ENCODE peak calls at places on chromosomes 1 and 21, in eight cellular contexts. U is GM12865, F is AG10803, H is breast epithelium, X is uterus, J is IMR-90, I is stomach, P is Peyer's patch. Q is an unnamed sample.

GRCh38 chr1:3013371-3014038 is 7.8 kb upstream of the ACTRT2 start:
- DNase-seq in F (no peak), U (no peak), I (no peak), P (no peak), H (no peak), X (no peak), J (no peak), Q (no peak)

GRCh38 chr1:78038071-78038470 is 7.7 kb upstream of the GIPC2 start:
- DNase-seq in P (no peak), X (no peak), I (no peak), F (peak), U (no peak), J (peak), H (no peak), Q (no peak)

GRCh38 chr1:71967670-71968069 is 314.7 kb downstream of the NEGR1 start:
- DNase-seq in J (no peak), H (no peak), P (no peak), U (peak), X (no peak), I (no peak), F (no peak), Q (no peak)

GRCh38 chr1:62040450-62040849 is 154.2 kb upstream of the L1TD1 start:
- DNase-seq in I (no peak), H (no peak), F (no peak), U (no peak), X (no peak), P (no peak), J (no peak), Q (no peak)

GRCh38 chr21:41235214-41235613 is 67.3 kb downstream of the BACE2 start:
- DNase-seq in P (no peak), F (no peak), H (no peak), I (no peak), U (no peak), X (no peak), J (no peak), Q (no peak)

GRCh38 chr1:54968581-54968980 is 11.8 kb upstream of the TMEM61 start:
- DNase-seq in U (no peak), J (no peak), H (no peak), I (peak), P (no peak), X (no peak), F (peak), Q (no peak)

GRCh38 chr1:203526572-203526971 is 32.6 kb downstream of the OPTC start:
- DNase-seq in H (no peak), I (no peak), P (no peak), F (no peak), U (no peak), X (no peak), J (no peak), Q (no peak)

GRCh38 chr1:111952258-111952657 is 37.2 kb downstream of the KCND3 start:
- DNase-seq in P (no peak), U (no peak), H (no peak), F (no peak), J (no peak), X (no peak), I (no peak), Q (no peak)

GRCh38 chr1:203572134-203572625 is 54.5 kb upstream of the ATP2B4 start:
- DNase-seq in J (peak), F (peak), X (peak), U (no peak), I (no peak), H (no peak), P (no peak), Q (no peak)

GRCh38 chr1:8473892-8474300 is 156.0 kb downstream of the SLC45A1 start:
- DNase-seq in I (no peak), J (no peak), P (no peak), X (no peak), U (no peak), H (no peak), F (no peak), Q (no peak)

GRCh38 chr1:184489908-184490307 is 103.1 kb downstream of the C1orf21 start:
- DNase-seq in H (no peak), J (no peak), I (no peak), U (no peak), X (no peak), F (no peak), P (no peak), Q (no peak)

GRCh38 chr1:59375321-59376220 is 78.7 kb downstream of the FGGY start:
- DNase-seq in H (no peak), F (peak), P (no peak), X (no peak), U (no peak), J (peak), I (no peak), Q (peak)

GRCh38 chr1:8377382-8377928 is 59.5 kb downstream of the SLC45A1 start:
- DNase-seq in I (no peak), U (no peak), P (no peak), X (peak), H (no peak), J (no peak), F (no peak), Q (no peak)

GRCh38 chr21:29943885-29944284 is 4.1 kb upstream of the GRIK1 start:
- DNase-seq in X (no peak), F (no peak), I (no peak), H (no peak), P (no peak), J (no peak), U (peak), Q (no peak)

GRCh38 chr1:202951437-202951836 is 6.7 kb downstream of the ADIPOR1 start:
- DNase-seq in X (no peak), F (peak), U (no peak), J (no peak), I (no peak), P (no peak), H (no peak), Q (no peak)

GRCh38 chr1:234072793-234073192 is 168.3 kb downstream of the SLC35F3 start:
- DNase-seq in H (no peak), X (no peak), J (no peak), I (no peak), U (no peak), P (no peak), F (no peak), Q (no peak)

GRCh38 chr1:224700915-224701531 is 84.9 kb downstream of the CNIH3 start:
- DNase-seq in H (no peak), F (peak), I (no peak), U (peak), P (no peak), J (peak), X (no peak), Q (no peak)

GRCh38 chr1:185541861-185542260 is 192.3 kb upstream of the HMCN1 start:
- DNase-seq in U (no peak), P (no peak), H (no peak), I (no peak), X (no peak), J (peak), F (peak), Q (no peak)

GRCh38 chr1:94757931-94758330 is 62.2 kb upstream of the SLC44A3 start:
- DNase-seq in J (no peak), I (no peak), H (peak), X (peak), U (no peak), F (no peak), P (no peak), Q (no peak)

GRCh38 chr21:38488640-38489282 is 9.5 kb downstream of the ERG start:
- DNase-seq in U (no peak), X (no peak), F (no peak), P (no peak), I (no peak), J (no peak), H (no peak), Q (no peak)

GRCh38 chr1:232166942-232167341 is 463.0 kb downstream of the SIPA1L2 start:
- DNase-seq in P (no peak), F (no peak), I (no peak), U (no peak), H (no peak), J (no peak), X (no peak), Q (no peak)

GRCh38 chr1:229509576-229509975 is 1.4 kb upstream of the NUP133 start:
- DNase-seq in U (no peak), P (no peak), F (no peak), J (peak), X (no peak), I (no peak), H (no peak), Q (no peak)

GRCh38 chr1:150543500-150544143 is 5.6 kb upstream of the ADAMTSL4 start:
- DNase-seq in H (no peak), U (no peak), P (no peak), F (peak), I (no peak), X (no peak), J (no peak), Q (no peak)

GRCh38 chr1:20278692-20279130 is 12.0 kb upstream of the VWA5B1 start:
- DNase-seq in J (no peak), F (no peak), H (no peak), P (no peak), I (no peak), X (no peak), U (no peak), Q (no peak)

GRCh38 chr1:238061967-238062613 is 171.4 kb upstream of the ZP4 start:
- DNase-seq in U (peak), I (no peak), X (no peak), H (no peak), J (peak), F (no peak), P (no peak), Q (peak)

GRCh38 chr1:8127201-8127641 is 101.1 kb upstream of the ERRFI1 start:
- DNase-seq in I (no peak), P (no peak), U (no peak), J (peak), F (no peak), H (no peak), X (no peak), Q (no peak)

GRCh38 chr1:95339377-95339776 is 105.4 kb downstream of the RWDD3 start:
- DNase-seq in X (no peak), H (no peak), F (no peak), P (no peak), J (no peak), I (no peak), U (no peak), Q (no peak)

GRCh38 chr1:39988618-39989343 is 33.8 kb downstream of the MFSD2A start:
- DNase-seq in P (no peak), I (peak), F (no peak), H (peak), U (no peak), X (no peak), J (peak), Q (no peak)

GRCh38 chr1:234515821-234516241 is 36.9 kb upstream of the TARBP1 start:
- DNase-seq in J (peak), H (no peak), I (no peak), F (peak), X (no peak), P (no peak), U (no peak), Q (peak)

GRCh38 chr1:60984066-60984799 is 98.1 kb upstream of the NFIA start:
- DNase-seq in F (peak), X (peak), U (no peak), I (no peak), J (peak), H (peak), P (no peak), Q (no peak)

GRCh38 chr1:44621841-44622286 is 52.4 kb downstream of the TMEM53 start:
- DNase-seq in P (no peak), I (no peak), X (no peak), J (peak), F (peak), U (no peak), H (no peak), Q (no peak)

GRCh38 chr1:10179751-10180150 is 30.6 kb upstream of the KIF1B start:
- DNase-seq in X (no peak), J (no peak), F (no peak), I (no peak), H (no peak), U (no peak), P (no peak), Q (no peak)

GRCh38 chr1:236082511-236082910 is 17.6 kb upstream of the NID1 start:
- DNase-seq in J (no peak), H (no peak), U (no peak), F (no peak), P (no peak), X (no peak), I (no peak), Q (no peak)

GRCh38 chr1:243946946-243947345 is 96.9 kb upstream of the AKT3 start:
- DNase-seq in I (no peak), F (no peak), P (no peak), J (no peak), H (no peak), U (peak), X (no peak), Q (no peak)

GRCh38 chr1:27374687-27375086 is at the start of gene FCN3:
- DNase-seq in F (no peak), I (no peak), P (no peak), H (no peak), J (no peak), U (no peak), X (no peak), Q (no peak)

GRCh38 chr1:231748744-231749143 is 122.2 kb downstream of the DISC1 start:
- DNase-seq in I (no peak), H (no peak), J (peak), X (no peak), U (no peak), F (no peak), P (no peak), Q (no peak)

GRCh38 chr1:112935474-112936289 is 20.3 kb downstream of the SLC16A1 start:
- DNase-seq in X (no peak), H (no peak), I (no peak), U (no peak), J (peak), F (peak), P (no peak), Q (peak)

GRCh38 chr1:157968951-157969350 is 24.5 kb upstream of the KIRREL1 start:
- DNase-seq in X (peak), P (no peak), H (no peak), J (peak), F (peak), U (no peak), I (no peak), Q (peak)

GRCh38 chr1:210344706-210345105 is 16.0 kb downstream of the HHAT start:
- DNase-seq in J (no peak), F (no peak), H (no peak), P (no peak), X (no peak), U (no peak), I (no peak), Q (no peak)

GRCh38 chr1:110619412-110620249 is 13.5 kb upstream of the KCNA2 start:
- DNase-seq in P (peak), U (peak), F (peak), H (peak), I (peak), J (peak), X (peak), Q (no peak)
- H3K4me3 ChIP-seq in P (peak), U (peak), F (no peak), H (peak), I (peak), J (no peak), X (no peak), Q (no peak)

GRCh38 chr21:45555557-45556301 is 13.5 kb upstream of the SLC19A1 start:
- DNase-seq in F (peak), X (peak), U (peak), P (peak), I (peak), H (peak), J (peak), Q (peak)
- TF ChIP-seq CTCF in F (peak), X (peak), U (peak), P (peak), I (peak), H (peak), J (peak), Q (peak)

GRCh38 chr1:36864182-36865079 is 169.9 kb downstream of the GRIK3 start:
- DNase-seq in F (no peak), J (no peak), X (no peak), U (peak), P (no peak), H (no peak), I (no peak), Q (no peak)
- H3K4me3 ChIP-seq in F (no peak), J (no peak), X (no peak), U (no peak), P (no peak), H (no peak), I (no peak), Q (no peak)

GRCh38 chr1:29396438-29397255 is 160.3 kb downstream of the PTPRU start:
- DNase-seq in J (peak), H (no peak), I (no peak), X (no peak), F (peak), U (no peak), P (no peak), Q (no peak)
- TF ChIP-seq CTCF in J (peak), H (no peak), I (no peak), X (no peak), F (peak), U (no peak), P (no peak), Q (peak)

GRCh38 chr1:6401673-6402072 is 8.1 kb upstream of the ACOT7 start:
- DNase-seq in P (no peak), J (no peak), I (no peak), H (no peak), F (no peak), U (no peak), X (no peak), Q (no peak)
- H3K4me3 ChIP-seq in P (no peak), J (no peak), I (no peak), H (no peak), F (no peak), U (no peak), X (no peak), Q (no peak)

GRCh38 chr1:154485106-154485505 is 16.9 kb upstream of the TDRD10 start:
- DNase-seq in U (no peak), P (no peak), H (no peak), J (no peak), F (no peak), I (peak), X (peak), Q (no peak)
- TF ChIP-seq CTCF in U (no peak), P (no peak), H (no peak), J (no peak), F (no peak), I (no peak), X (no peak), Q (no peak)

DNA sequence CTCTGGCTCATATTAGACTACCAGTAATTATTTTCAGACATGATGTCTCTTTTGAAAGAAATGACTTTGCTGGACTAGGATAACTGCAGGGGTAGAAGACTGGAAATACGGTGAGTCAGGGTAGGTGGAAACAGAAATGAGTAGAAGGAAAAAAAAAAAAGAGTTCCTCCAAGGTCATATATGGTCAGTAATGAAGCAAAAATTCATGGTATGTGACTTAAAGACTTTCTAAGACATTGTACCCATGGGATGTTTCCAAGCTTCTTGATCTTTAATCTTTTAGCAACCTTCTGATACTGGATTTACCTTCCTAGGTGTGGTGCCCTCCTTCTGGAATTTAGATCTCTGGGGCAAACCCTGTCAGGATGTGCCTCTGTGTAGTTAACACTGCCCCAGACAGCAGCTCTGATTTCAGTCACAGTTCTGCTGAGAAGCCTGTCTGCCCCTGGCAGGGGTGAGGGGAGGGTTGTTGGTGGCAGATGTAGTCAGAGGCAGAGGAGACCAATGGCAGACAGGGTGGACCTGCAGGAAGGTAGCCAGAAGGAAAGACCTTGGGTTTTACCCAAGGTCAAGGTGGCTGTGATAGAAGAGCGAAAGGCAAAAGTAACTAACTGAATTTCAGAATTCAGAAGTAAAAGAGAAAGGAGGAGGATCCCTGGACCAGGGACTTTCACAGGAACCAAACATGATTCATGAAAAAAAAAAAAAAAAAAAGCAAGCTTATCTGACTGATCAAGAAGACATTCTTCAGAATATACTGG is 44.1 kb upstream of the BCL10 start:
- DNase-seq in U (peak), J (peak), H (no peak), X (no peak), I (no peak), P (no peak), F (peak), Q (no peak)
- H3K4me3 ChIP-seq in U (no peak), J (no peak), H (no peak), X (no peak), I (no peak), P (no peak), F (no peak), Q (no peak)